ENCODE peak calls at places on chromosomes 2 and 18, in ten cellular contexts. F is stimulated activated CD4-positive, alpha-beta T cell treated with anti-CD3 and anti-CD28 coated beads, Interleukin-12 subunit alpha, Interleukin-12 subunit beta, amount 100 ng/mL, for 4 hours; U is heart right ventricle; W is left colon; X is hippocampal formation; E is AG04449; Z is mesothelial cell of epicardium; A is endothelial cell; T is WERI-Rb-1; J is activated CD8-positive, alpha-beta memory T cell treated with anti-CD3 and anti-CD28 coated beads, Interleukin-2, amount 50 U/mL, for 4 hours. N is an unnamed sample.
A peak's percentile ranks its signal among the peaks of the same experiment; 100 is the strongest.

GRCh38 chr2:69717902-69718301 is 24.0 kb upstream of the ANXA4 start:
- DNase-seq in F (no peak), U (no peak), W (no peak), X (no peak), E (no peak), Z (no peak), A (no peak), T (no peak), J (no peak), N (no peak)

GRCh38 chr2:121798617-121799016 is 43.2 kb downstream of the TSN start:
- DNase-seq in F (no peak), U (no peak), W (no peak), X (no peak), E (no peak), Z (no peak), A (no peak), T (no peak), J (no peak), N (no peak)

GRCh38 chr2:219124379-219125110 is 36.1 kb downstream of the NHEJ1 start:
- DNase-seq in F (no peak), U (no peak), W (peak; percentile 60), X (no peak), E (no peak), Z (no peak), A (no peak), T (no peak), J (peak; percentile 22), N (no peak)

GRCh38 chr2:9655441-9656269 is 24.9 kb upstream of the YWHAQ start:
- DNase-seq in F (peak; percentile 52), U (no peak), W (no peak), X (no peak), E (peak; percentile 83), Z (no peak), A (no peak), T (no peak), J (peak; percentile 43), N (peak; percentile 68)

GRCh38 chr18:54357082-54357659 is 487 bp downstream of the STARD6 start:
- DNase-seq in F (no peak), U (no peak), W (no peak), X (no peak), E (no peak), Z (no peak), A (no peak), T (no peak), J (no peak), N (no peak)

GRCh38 chr18:57901819-57902600 is 98.9 kb upstream of the ATP8B1 start:
- DNase-seq in F (no peak), U (no peak), W (peak; percentile 35), X (no peak), E (no peak), Z (no peak), A (no peak), T (no peak), J (no peak), N (no peak)

GRCh38 chr2:47070920-47071824 is 83.9 kb downstream of the STPG4 start:
- DNase-seq in F (no peak), U (peak; percentile 71), W (peak; percentile 72), X (peak; percentile 60), E (no peak), Z (no peak), A (no peak), T (no peak), J (peak; percentile 26), N (peak; percentile 75)

GRCh38 chr2:136363470-136363869 is 245.5 kb upstream of the CXCR4 start:
- DNase-seq in F (no peak), U (no peak), W (no peak), X (no peak), E (no peak), Z (no peak), A (no peak), T (no peak), J (no peak), N (no peak)

GRCh38 chr2:39202639-39203369 is 41.0 kb downstream of the CDKL4 start:
- DNase-seq in F (no peak), U (no peak), W (no peak), X (no peak), E (no peak), Z (no peak), A (no peak), T (no peak), J (no peak), N (no peak)

N was measured in GM04504.